ENCODE peak calls at places on chromosome 18, in four cellular contexts. M is A549, F is IMR-90, A is K562. D is an unnamed sample.

GRCh38 chr18:46916551-46917107 is 678 bp downstream of the PIAS2 start:
- DNase-seq in M (peak), F (peak), A (peak), D (no peak)

GRCh38 chr18:28284132-28284531 is 107.2 kb upstream of the CDH2 start:
- DNase-seq in M (no peak), F (peak), A (no peak), D (no peak)

GRCh38 chr18:69686861-69687260 is 260.8 kb downstream of the CD226 start:
- DNase-seq in M (no peak), F (peak), A (no peak), D (no peak)

GRCh38 chr18:80137137-80137536 is 28.1 kb downstream of the ADNP2 start:
- DNase-seq in M (no peak), F (no peak), A (no peak), D (no peak)

GRCh38 chr18:58682429-58683069 is 11.3 kb downstream of the MALT1 start:
- DNase-seq in M (peak), F (peak), A (no peak), D (peak)

GRCh38 chr18:67232406-67232805 is 284.1 kb downstream of the DSEL start:
- DNase-seq in M (peak), F (peak), A (no peak), D (no peak)

GRCh38 chr18:23468753-23469459 is 15.8 kb downstream of the RIOK3 start:
- DNase-seq in M (no peak), F (no peak), A (no peak), D (no peak)

GRCh38 chr18:10284571-10285282 is 169.7 kb upstream of the APCDD1 start:
- DNase-seq in M (no peak), F (no peak), A (no peak), D (no peak)

GRCh38 chr18:58196164-58196563 is 152.1 kb downstream of the NEDD4L start:
- DNase-seq in M (no peak), F (no peak), A (no peak), D (no peak)

GRCh38 chr18:3151379-3152264 is 68.1 kb downstream of the MYOM1 start:
- DNase-seq in M (peak), F (peak), A (peak), D (no peak)

GRCh38 chr18:79067611-79068010 is 1.6 kb upstream of the ATP9B start:
- DNase-seq in M (no peak), F (no peak), A (no peak), D (no peak)

GRCh38 chr18:37578182-37578678 is 12.6 kb upstream of the CELF4 start:
- DNase-seq in M (no peak), F (no peak), A (no peak), D (no peak)

GRCh38 chr18:363327-364115 is 95.7 kb upstream of the THOC1 start:
- DNase-seq in M (no peak), F (peak), A (no peak), D (no peak)

GRCh38 chr18:10145523-10145922 is 231.7 kb downstream of the VAPA start:
- DNase-seq in M (no peak), F (no peak), A (no peak), D (no peak)

GRCh38 chr18:46152436-46152807 is 48.2 kb downstream of the HAUS1 start:
- DNase-seq in M (peak), F (peak), A (no peak), D (no peak)

GRCh38 chr18:60172030-60172429 is 200.5 kb downstream of the MC4R start:
- DNase-seq in M (no peak), F (no peak), A (no peak), D (no peak)

GRCh38 chr18:39655341-39655740 is 2089.7 kb upstream of the CELF4 start:
- DNase-seq in M (no peak), F (no peak), A (no peak), D (no peak)

GRCh38 chr18:31100598-31101147 is 1.5 kb downstream of the DSC2 start:
- DNase-seq in M (no peak), F (no peak), A (peak), D (no peak)

GRCh38 chr18:68152770-68153169 is 562.1 kb downstream of the TMX3 start:
- DNase-seq in M (peak), F (no peak), A (no peak), D (no peak)

GRCh38 chr18:56770873-56771272 is 119.7 kb downstream of the WDR7 start:
- DNase-seq in M (no peak), F (peak), A (no peak), D (no peak)

GRCh38 chr18:31977270-31977872 is 34.4 kb upstream of the TRAPPC8 start:
- DNase-seq in M (peak), F (peak), A (peak), D (no peak)

GRCh38 chr18:78798402-78799175 is 181.0 kb upstream of the SALL3 start:
- DNase-seq in M (no peak), F (no peak), A (no peak), D (no peak)

GRCh38 chr18:39842042-39842791 is 2112.8 kb upstream of the PIK3C3 start:
- DNase-seq in M (no peak), F (no peak), A (no peak), D (no peak)

GRCh38 chr18:42941860-42942259 is 173.6 kb downstream of the RIT2 start:
- DNase-seq in M (no peak), F (no peak), A (no peak), D (no peak)

GRCh38 chr18:27599202-27599829 is 414.2 kb upstream of the CHST9 start:
- DNase-seq in M (peak), F (peak), A (peak), D (no peak)

GRCh38 chr18:46322411-46322891 is 218.3 kb downstream of the HAUS1 start:
- DNase-seq in M (peak), F (no peak), A (no peak), D (no peak)

GRCh38 chr18:48027401-48027931 is 97.0 kb upstream of the SMAD2 start:
- DNase-seq in M (no peak), F (no peak), A (no peak), D (no peak)

GRCh38 chr18:58581265-58581664 is 47.6 kb downstream of the ALPK2 start:
- DNase-seq in M (peak), F (peak), A (no peak), D (peak)

GRCh38 chr18:41530959-41531358 is 424.1 kb upstream of the PIK3C3 start:
- DNase-seq in M (no peak), F (no peak), A (no peak), D (no peak)

GRCh38 chr18:41529093-41529492 is 425.9 kb upstream of the PIK3C3 start:
- DNase-seq in M (no peak), F (no peak), A (no peak), D (no peak)

GRCh38 chr18:41537666-41538065 is 417.4 kb upstream of the PIK3C3 start:
- DNase-seq in M (no peak), F (no peak), A (no peak), D (no peak)

GRCh38 chr18:41532344-41533086 is 422.5 kb upstream of the PIK3C3 start:
- DNase-seq in M (no peak), F (peak), A (no peak), D (no peak)
- TF ChIP-seq POLR2A in M (no peak), F (no peak), A (no peak), D (no peak)

GRCh38 chr18:55405655-55406373 is 182.2 kb downstream of the TCF4 start:
- DNase-seq in M (peak), F (peak), A (peak), D (no peak)

GRCh38 chr18:55404811-55405654 is 183.0 kb downstream of the TCF4 start:
- DNase-seq in M (no peak), F (no peak), A (no peak), D (no peak)

GRCh38 chr18:55407774-55408535 is 180.0 kb downstream of the TCF4 start:
- DNase-seq in M (no peak), F (no peak), A (no peak), D (no peak)

GRCh38 chr18:55407191-55407590 is 180.8 kb downstream of the TCF4 start:
- DNase-seq in M (no peak), F (no peak), A (no peak), D (no peak)

DNA sequence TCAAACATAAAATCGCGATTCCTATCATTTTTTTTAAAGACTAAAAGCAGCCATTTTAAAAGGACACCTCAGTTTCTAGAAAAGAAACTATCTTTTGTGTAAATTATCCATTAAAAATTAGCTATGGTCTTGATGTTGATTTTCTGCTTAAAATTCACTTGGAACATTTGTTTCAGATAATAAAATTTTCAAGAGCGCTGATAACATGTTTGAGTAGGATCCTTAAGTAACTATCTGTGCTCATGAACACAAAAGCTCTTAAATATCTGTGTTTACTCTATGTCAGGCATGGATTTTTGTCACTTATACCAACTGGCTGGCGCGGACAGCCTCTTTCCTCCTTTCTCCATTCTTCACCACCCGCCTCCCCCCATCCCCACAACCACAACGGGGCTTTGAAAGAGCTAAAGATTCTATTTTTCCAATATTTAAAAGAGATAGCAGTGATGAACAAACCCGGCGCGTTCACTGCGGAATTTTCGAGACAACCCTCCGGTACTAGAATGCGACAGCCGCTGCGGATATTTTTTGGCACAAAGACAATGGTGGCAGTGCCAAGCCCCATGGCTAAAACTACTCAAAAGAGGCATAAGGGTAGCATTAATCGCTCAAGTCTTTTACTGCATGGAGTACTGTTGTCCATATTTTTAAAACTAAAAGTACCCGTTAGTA is 181.5 kb downstream of the TCF4 start:
- DNase-seq in M (no peak), F (no peak), A (no peak), D (no peak)
- H3K4me3 ChIP-seq in M (no peak), F (peak), A (no peak), D (peak)

DNA sequence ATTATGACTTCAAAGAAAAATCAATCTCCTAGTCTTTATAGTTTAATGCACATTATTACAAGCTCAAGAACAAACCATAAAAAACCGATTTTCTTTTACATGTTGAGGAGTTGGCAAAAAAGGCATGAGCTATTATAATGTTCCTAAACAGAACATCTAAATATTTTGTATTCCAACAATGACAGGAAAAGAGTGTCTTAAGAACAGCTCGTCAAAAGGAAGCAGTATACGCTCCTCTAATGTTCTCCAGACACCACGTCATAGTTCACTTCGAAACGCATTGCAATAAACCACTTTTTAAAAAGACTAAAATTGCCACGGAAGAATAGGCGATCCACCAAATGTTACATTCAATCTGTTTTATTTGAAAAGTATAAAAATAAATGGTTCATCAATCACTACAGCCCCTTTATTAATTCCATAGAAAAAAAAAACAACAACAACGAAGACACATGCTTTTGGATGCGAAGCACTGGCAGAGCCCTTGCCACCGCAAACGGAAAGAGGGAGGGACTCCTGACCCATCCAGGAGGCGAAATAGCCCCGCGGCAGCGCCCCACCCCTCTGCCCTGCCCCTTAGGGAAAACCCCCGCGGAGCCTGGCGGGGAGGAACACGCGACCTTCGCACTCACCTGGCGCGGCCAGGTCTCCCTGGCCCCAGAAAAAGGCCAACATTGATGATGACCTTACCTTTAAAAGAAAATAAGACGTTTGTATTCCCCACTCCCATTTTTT is 45.8 kb downstream of the MBP start:
- DNase-seq in M (no peak), F (no peak), A (no peak), D (no peak)
- TF ChIP-seq POLR2A in M (no peak), F (no peak), A (no peak), D (no peak)

DNA sequence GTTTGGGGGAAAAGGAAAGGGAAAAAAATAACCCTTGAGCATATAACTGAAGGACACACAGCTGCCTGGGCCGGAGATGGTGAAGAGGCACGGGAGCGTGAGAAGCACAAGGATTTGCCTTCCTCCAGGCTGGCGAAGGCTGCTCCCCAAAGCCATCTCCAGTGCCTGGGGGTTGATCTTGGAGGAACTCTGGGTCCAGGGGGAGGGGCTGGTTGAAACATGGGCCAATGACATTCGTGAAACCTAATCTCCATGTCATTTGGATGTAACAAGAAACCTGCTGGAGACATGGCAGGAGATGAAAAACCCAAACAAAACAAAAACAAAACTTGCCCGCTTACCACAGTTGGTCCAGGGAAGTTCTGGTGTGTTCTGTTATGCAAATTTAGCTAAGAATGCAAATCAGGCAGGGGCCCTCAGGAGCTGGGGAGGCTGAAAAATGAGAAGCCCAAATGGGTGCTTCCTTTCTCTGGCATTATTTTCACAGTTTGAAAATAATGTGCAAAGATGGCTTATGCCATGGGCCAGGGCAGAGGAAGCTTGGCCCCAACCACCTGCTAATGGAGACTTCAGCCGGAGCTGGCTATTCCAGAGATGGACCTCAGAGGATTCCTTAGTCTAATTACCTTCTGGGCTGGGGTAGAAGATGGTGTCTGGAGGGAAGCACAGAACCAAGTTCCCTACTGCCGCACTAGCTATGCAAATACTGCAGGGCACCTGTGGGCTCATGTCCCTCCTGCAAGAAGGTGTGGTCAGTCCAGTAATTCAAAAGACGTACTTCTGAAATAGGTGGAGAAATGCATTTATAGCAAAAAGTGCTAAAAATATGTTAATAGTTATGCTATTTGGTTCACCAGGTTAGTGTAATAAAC is 180.9 kb downstream of the BCL2 start:
- DNase-seq in M (no peak), F (no peak), A (peak), D (no peak)
- H3K4me3 ChIP-seq in M (no peak), F (no peak), A (no peak), D (peak)

DNA sequence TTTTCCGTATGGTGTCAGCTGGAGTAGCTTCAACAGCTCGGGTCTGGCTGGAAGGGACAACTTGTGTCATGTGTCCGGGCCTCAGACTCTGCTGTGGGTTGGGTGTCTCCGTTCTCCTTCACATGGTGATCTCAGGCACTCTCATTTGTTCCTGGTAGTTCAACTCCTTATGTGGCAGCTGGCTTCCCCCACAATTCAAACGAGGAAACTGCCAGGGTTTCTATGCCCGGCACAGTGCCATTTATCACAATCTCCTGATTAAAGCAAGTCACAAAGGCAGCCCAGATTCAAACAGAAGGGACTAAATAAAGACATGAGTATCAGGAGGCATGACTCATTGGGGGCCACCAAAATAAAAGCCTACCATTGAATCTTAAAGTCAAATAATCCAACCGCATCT is 22.7 kb downstream of the MRO start:
- DNase-seq in M (no peak), F (no peak), A (no peak), D (no peak)
- TF ChIP-seq POLR2A in M (no peak), F (no peak), A (no peak), D (no peak)

D was measured in breast epithelium.